ENCODE peak calls at places on chromosomes 6 and 20, in four cellular contexts. R is spleen, A is breast epithelium, Z is testis. K is an unnamed sample.

GRCh38 chr20:53866787-53867740 is 203.3 kb downstream of the BCAS1 start:
- DNase-seq in R (no peak), A (no peak), Z (no peak), K (no peak)

GRCh38 chr6:99013145-99013544 is 65.4 kb upstream of the FBXL4 start:
- DNase-seq in R (no peak), A (no peak), Z (no peak), K (peak)

GRCh38 chr6:161079566-161080262 is 88.1 kb downstream of the MAP3K4 start:
- DNase-seq in R (no peak), A (no peak), Z (no peak), K (no peak)

GRCh38 chr20:24382330-24382729 is 87.1 kb upstream of the SYNDIG1 start:
- DNase-seq in R (no peak), A (no peak), Z (no peak), K (no peak)

GRCh38 chr20:59398552-59399265 is 98.3 kb downstream of the EDN3 start:
- DNase-seq in R (no peak), A (no peak), Z (no peak), K (no peak)

GRCh38 chr6:79600313-79601019 is 30.7 kb upstream of the SH3BGRL2 start:
- DNase-seq in R (no peak), A (no peak), Z (no peak), K (no peak)

GRCh38 chr20:63947638-63948456 is 8.4 kb downstream of the UCKL1 start:
- DNase-seq in R (peak), A (peak), Z (no peak), K (no peak)

GRCh38 chr6:53866231-53866630 is 71.4 kb downstream of the LRRC1 start:
- DNase-seq in R (no peak), A (no peak), Z (peak), K (no peak)

GRCh38 chr6:125670586-125670985 is 78.8 kb upstream of the HEY2 start:
- DNase-seq in R (no peak), A (peak), Z (no peak), K (no peak)

GRCh38 chr6:31729515-31729978 is 448 bp upstream of the DDAH2 start:
- DNase-seq in R (peak), A (peak), Z (peak), K (peak)

GRCh38 chr20:37251836-37252477 is 9.7 kb downstream of the GHRH start:
- DNase-seq in R (no peak), A (no peak), Z (no peak), K (no peak)

GRCh38 chr6:39184906-39185580 is 44.2 kb downstream of the KCNK5 start:
- DNase-seq in R (no peak), A (no peak), Z (no peak), K (no peak)

GRCh38 chr6:135438907-135439535 is 58.5 kb downstream of the AHI1 start:
- DNase-seq in R (no peak), A (no peak), Z (no peak), K (peak)

GRCh38 chr6:9401936-9402335 is 966.6 kb upstream of the SLC35B3 start:
- DNase-seq in R (no peak), A (no peak), Z (no peak), K (no peak)

GRCh38 chr6:168182908-168183612 is 104.0 kb upstream of the FRMD1 start:
- DNase-seq in R (no peak), A (no peak), Z (no peak), K (no peak)

GRCh38 chr20:53413188-53413631 is 180.4 kb downstream of the ZNF217 start:
- DNase-seq in R (peak), A (no peak), Z (peak), K (no peak)

GRCh38 chr6:7215140-7215539 is 97.9 kb downstream of the SSR1 start:
- DNase-seq in R (no peak), A (no peak), Z (no peak), K (no peak)

GRCh38 chr6:141164042-141164748 is 968.5 kb upstream of the GJE1 start:
- DNase-seq in R (no peak), A (no peak), Z (no peak), K (no peak)

GRCh38 chr6:44271406-44271723 is 1.1 kb downstream of the TMEM151B start:
- DNase-seq in R (peak), A (no peak), Z (no peak), K (no peak)

GRCh38 chr6:151067684-151068596 is 171.8 kb upstream of the AKAP12 start:
- DNase-seq in R (no peak), A (peak), Z (no peak), K (no peak)

GRCh38 chr6:159973951-159974350 is 5.1 kb downstream of the IGF2R start:
- DNase-seq in R (no peak), A (no peak), Z (no peak), K (peak)

GRCh38 chr6:15763827-15764226 is 101.0 kb upstream of the DTNBP1 start:
- DNase-seq in R (no peak), A (no peak), Z (no peak), K (no peak)

GRCh38 chr6:340991-341827 is 48.9 kb downstream of the DUSP22 start:
- DNase-seq in R (peak), A (no peak), Z (no peak), K (peak)

GRCh38 chr6:73866305-73866704 is 170.3 kb downstream of the CD109 start:
- DNase-seq in R (no peak), A (no peak), Z (no peak), K (no peak)

GRCh38 chr20:37542281-37542680 is 14.6 kb upstream of the BLCAP start:
- DNase-seq in R (no peak), A (no peak), Z (no peak), K (no peak)

GRCh38 chr6:79813854-79814477 is 133.4 kb downstream of the ELOVL4 start:
- DNase-seq in R (no peak), A (peak), Z (peak), K (peak)

GRCh38 chr6:166516256-166516655 is 70.2 kb downstream of the RAMACL start:
- DNase-seq in R (no peak), A (no peak), Z (no peak), K (peak)

GRCh38 chr6:136217002-136217401 is 33.1 kb downstream of the MTFR2 start:
- DNase-seq in R (no peak), A (no peak), Z (no peak), K (no peak)

GRCh38 chr20:47964174-47964573 is 178.9 kb upstream of the SULF2 start:
- DNase-seq in R (no peak), A (no peak), Z (no peak), K (no peak)

GRCh38 chr6:144265390-144265789 is 19.7 kb upstream of the UTRN start:
- DNase-seq in R (no peak), A (no peak), Z (no peak), K (peak)

GRCh38 chr20:46767127-46767761 is 57.8 kb downstream of the SLC2A10 start:
- DNase-seq in R (no peak), A (no peak), Z (peak), K (peak)

GRCh38 chr20:5504061-5504739 is 187.4 kb upstream of the PROKR2 start:
- DNase-seq in R (peak), A (no peak), Z (peak), K (peak)

GRCh38 chr6:153781306-153781705 is 257.7 kb upstream of the OPRM1 start:
- DNase-seq in R (no peak), A (no peak), Z (no peak), K (no peak)

GRCh38 chr6:129488313-129488712 is 221.7 kb downstream of the ARHGAP18 start:
- DNase-seq in R (no peak), A (no peak), Z (no peak), K (no peak)

GRCh38 chr6:159969921-159970320 is 1.0 kb downstream of the IGF2R start:
- DNase-seq in R (no peak), A (peak), Z (peak), K (peak)

GRCh38 chr6:37456816-37457560 is 24.0 kb downstream of the CMTR1 start:
- DNase-seq in R (no peak), A (no peak), Z (no peak), K (no peak)

GRCh38 chr20:21323640-21324039 is 20.5 kb downstream of the XRN2 start:
- DNase-seq in R (no peak), A (no peak), Z (no peak), K (no peak)

GRCh38 chr6:83352413-83352812 is 78.4 kb downstream of the ME1 start:
- DNase-seq in R (no peak), A (no peak), Z (no peak), K (no peak)

GRCh38 chr20:13041574-13042457 is 33.0 kb downstream of the SPTLC3 start:
- DNase-seq in R (no peak), A (no peak), Z (no peak), K (no peak)
- TF ChIP-seq CTCF in R (no peak), A (no peak), Z (no peak), K (no peak)

GRCh38 chr6:35919827-35920751 is 809 bp downstream of the SRPK1 start:
- DNase-seq in R (peak), A (no peak), Z (peak), K (peak)
- TF ChIP-seq POLR2A in R (no peak), A (no peak), Z (no peak), K (peak)

GRCh38 chr6:143174951-143175350 is 114.3 kb downstream of the AIG1 start:
- DNase-seq in R (no peak), A (no peak), Z (no peak), K (no peak)
- TF ChIP-seq CTCF in R (no peak), A (no peak), Z (no peak), K (no peak)

GRCh38 chr6:4470698-4471210 is 305.4 kb upstream of the CDYL start:
- DNase-seq in R (no peak), A (no peak), Z (no peak), K (no peak)

GRCh38 chr6:4466260-4466659 is 309.9 kb upstream of the CDYL start:
- DNase-seq in R (no peak), A (peak), Z (no peak), K (no peak)

GRCh38 chr6:4464638-4465037 is 311.6 kb upstream of the CDYL start:
- DNase-seq in R (no peak), A (no peak), Z (no peak), K (no peak)

GRCh38 chr6:4472222-4472621 is 304.0 kb upstream of the CDYL start:
- DNase-seq in R (no peak), A (no peak), Z (no peak), K (no peak)

GRCh38 chr6:4466769-4467480 is 309.3 kb upstream of the CDYL start:
- DNase-seq in R (no peak), A (no peak), Z (peak), K (peak)
- TF ChIP-seq POLR2A in R (no peak), A (no peak), Z (no peak), K (no peak)

DNA sequence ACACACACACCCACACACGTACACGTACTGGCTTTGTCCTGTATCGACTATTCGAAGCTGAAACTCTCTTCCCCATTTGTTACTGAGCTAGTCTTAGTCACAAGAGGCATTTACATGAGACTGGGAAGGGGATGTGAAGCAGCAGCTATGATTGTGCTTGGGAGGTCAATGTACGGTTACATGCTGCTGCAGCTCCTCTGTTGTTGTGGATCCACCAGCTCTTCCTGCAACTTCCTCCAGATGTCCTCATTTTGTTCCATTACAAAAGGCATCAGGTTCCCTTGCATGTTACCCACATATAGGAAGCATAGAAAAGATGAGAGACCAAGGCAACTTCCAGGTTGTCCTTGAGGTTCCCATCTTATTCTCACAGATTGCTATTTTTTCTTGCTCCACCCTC is 612.4 kb upstream of the IMPG1 start:
- DNase-seq in R (no peak), A (no peak), Z (no peak), K (peak)
- TF ChIP-seq CTCF in R (no peak), A (no peak), Z (no peak), K (no peak)

GRCh38 chr6:113636357-113636824 is 220.8 kb upstream of the MARCKS start:
- DNase-seq in R (no peak), A (no peak), Z (no peak), K (no peak)

GRCh38 chr6:113632220-113632864 is 224.8 kb upstream of the MARCKS start:
- DNase-seq in R (no peak), A (peak), Z (no peak), K (no peak)

GRCh38 chr6:113633638-113634037 is 223.5 kb upstream of the MARCKS start:
- DNase-seq in R (no peak), A (no peak), Z (no peak), K (no peak)

GRCh38 chr6:113635222-113635970 is 221.7 kb upstream of the MARCKS start:
- DNase-seq in R (no peak), A (no peak), Z (no peak), K (no peak)

GRCh38 chr6:113634352-113635163 is 222.6 kb upstream of the MARCKS start:
- DNase-seq in R (no peak), A (no peak), Z (no peak), K (peak)
- TF ChIP-seq POLR2A in R (no peak), A (no peak), Z (no peak), K (no peak)

DNA sequence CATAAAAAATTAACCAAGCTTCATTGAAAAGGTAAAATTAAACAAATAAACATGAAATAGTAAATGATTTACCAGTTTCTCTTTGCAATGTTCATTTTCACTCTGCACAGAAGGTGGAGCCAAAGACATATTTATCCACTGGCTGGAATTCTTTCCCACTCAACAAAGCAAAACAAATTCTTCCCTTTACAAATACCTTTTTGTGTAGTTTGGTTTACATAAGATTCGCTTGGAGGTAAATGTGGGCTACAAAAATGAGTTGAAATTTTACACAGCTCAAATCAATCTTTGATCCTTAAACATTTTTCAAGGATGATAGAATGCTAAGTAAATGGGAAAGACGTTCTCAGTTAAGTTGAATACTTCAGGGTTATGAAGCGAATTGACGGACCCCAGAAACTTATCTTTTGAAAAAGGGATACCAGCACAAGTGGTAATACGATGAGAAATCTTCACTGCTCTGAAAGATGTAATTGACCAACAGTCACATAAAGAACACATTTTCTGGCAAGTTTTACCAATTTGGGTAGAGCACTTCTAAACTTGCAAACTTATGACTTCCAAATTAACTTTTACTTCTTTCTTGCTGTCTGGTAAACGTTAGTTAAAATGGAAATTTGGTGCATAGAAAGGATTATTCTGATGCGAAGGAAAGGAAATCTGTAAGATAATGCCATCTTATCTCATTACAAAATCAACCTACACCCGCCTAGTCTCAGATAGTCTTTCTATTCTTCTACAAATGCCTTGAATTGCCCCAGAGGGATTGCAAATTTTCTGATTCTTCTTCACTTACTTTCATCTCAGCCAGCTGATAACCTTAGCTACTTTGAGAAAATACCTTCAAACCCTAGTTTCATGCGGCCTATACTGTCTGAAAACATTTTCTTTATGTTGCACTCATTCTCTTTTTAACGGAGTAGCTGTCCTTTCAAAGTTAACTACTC is 4.7 kb upstream of the GJA1 start:
- DNase-seq in R (no peak), A (no peak), Z (no peak), K (peak)
- TF ChIP-seq CTCF in R (peak), A (peak), Z (peak), K (peak)

DNA sequence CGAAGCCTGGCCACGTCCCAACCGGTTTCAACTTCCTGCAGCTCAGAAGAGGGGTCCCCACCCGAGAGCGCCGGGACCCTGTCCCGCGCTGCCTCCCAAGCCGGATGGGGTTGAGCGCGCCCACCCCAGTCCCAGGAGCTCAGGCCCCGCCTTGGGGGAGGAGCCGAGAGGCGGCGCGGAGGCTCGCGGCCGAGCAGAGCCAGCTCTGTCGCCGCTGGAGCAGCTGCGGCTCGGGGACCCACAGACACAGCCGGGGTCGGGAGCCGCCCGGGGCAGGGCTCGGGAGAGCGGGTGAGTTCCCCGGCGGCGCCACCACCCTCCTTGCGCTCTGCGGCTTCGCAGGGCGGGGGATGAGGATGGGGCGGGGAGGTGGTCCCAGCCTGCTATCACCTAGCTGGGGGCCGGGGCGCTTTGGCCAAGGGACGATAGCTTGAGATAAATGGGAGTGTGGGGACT is at the start of gene PPP1R16B:
- DNase-seq in R (peak), A (peak), Z (peak), K (peak)
- TF ChIP-seq POLR2A in R (peak), A (no peak), Z (no peak), K (peak)

GRCh38 chr6:1802495-1803395 is 193.0 kb downstream of the FOXC1 start:
- DNase-seq in R (no peak), A (no peak), Z (no peak), K (no peak)
- TF ChIP-seq CTCF in R (no peak), A (no peak), Z (no peak), K (no peak)